ENCODE peak calls at places on chromosomes 5 and 9, in four cellular contexts. Q, L, U and H are unnamed samples.

GRCh38 chr5:58490397-58491072 is 700 bp upstream of the GAPT start:
- DNase-seq in U (no peak), L (no peak), Q (no peak), H (no peak)

GRCh38 chr5:53100606-53101005 is 9.0 kb downstream of the MOCS2 start:
- DNase-seq in U (no peak), L (no peak), Q (no peak), H (no peak)

GRCh38 chr9:133635903-133636531 is at the start of gene DBH:
- DNase-seq in L (peak; percentile 31), Q (no peak), U (no peak), H (peak; percentile 63)

GRCh38 chr5:79561525-79561893 is 47.6 kb upstream of the HOMER1 start:
- DNase-seq in Q (no peak), L (no peak), U (no peak), H (no peak)

GRCh38 chr5:7886849-7887460 is 18.0 kb downstream of the MTRR start:
- DNase-seq in Q (no peak), L (no peak), U (no peak), H (no peak)

GRCh38 chr5:39898731-39899130 is 474.0 kb upstream of the DAB2 start:
- DNase-seq in U (no peak), L (no peak), Q (no peak), H (no peak)

GRCh38 chr9:126326228-126327015 is at the start of gene MVB12B:
- DNase-seq in Q (peak; percentile 74), L (peak; percentile 78), U (peak; percentile 53), H (peak; percentile 92)

GRCh38 chr5:10987881-10988504 is 227.0 kb upstream of the DAP start:
- DNase-seq in U (peak; percentile 64), L (no peak), Q (peak; percentile 66), H (peak; percentile 51)

GRCh38 chr5:172133359-172134029 is 54.5 kb downstream of the STK10 start:
- DNase-seq in Q (no peak), L (no peak), U (peak; percentile 57), H (no peak)

GRCh38 chr9:129709471-129710460 is 43.1 kb downstream of the PTGES start:
- DNase-seq in L (no peak), U (no peak), Q (no peak), H (peak; percentile 54)

GRCh38 chr5:32339878-32340277 is 27.1 kb upstream of the MTMR12 start:
- DNase-seq in Q (no peak), U (no peak), L (no peak), H (no peak)

GRCh38 chr9:84296146-84296843 is 44.3 kb downstream of the SLC28A3 start:
- DNase-seq in U (peak; percentile 28), L (no peak), Q (no peak), H (peak; percentile 50)

GRCh38 chr9:4382722-4383317 is 83.0 kb upstream of the GLIS3 start:
- DNase-seq in U (no peak), Q (no peak), L (no peak), H (no peak)

GRCh38 chr5:176629853-176630680 is at the start of the genes EIF4E1B and SNCB:
- DNase-seq in L (peak; percentile 70), Q (peak; percentile 64), U (no peak), H (no peak)

GRCh38 chr5:76305264-76305663 is 97.8 kb upstream of the IQGAP2 start:
- DNase-seq in L (no peak), Q (no peak), U (no peak), H (no peak)

GRCh38 chr5:763998-764781 is 20.3 kb downstream of the ZDHHC11B start:
- DNase-seq in U (no peak), L (no peak), Q (no peak), H (peak; percentile 73)

GRCh38 chr5:112869948-112870347 is 8.9 kb downstream of the SRP19 start:
- DNase-seq in L (no peak), U (no peak), Q (no peak), H (no peak)

GRCh38 chr5:77946381-77947050 is 170.4 kb upstream of the TBCA start:
- DNase-seq in L (no peak), Q (no peak), U (no peak), H (no peak)

GRCh38 chr5:36041537-36041845 is 25.2 kb downstream of the UGT3A2 start:
- DNase-seq in L (no peak), U (no peak), Q (no peak), H (no peak)

GRCh38 chr5:85605381-85605780 is 1012.4 kb upstream of the COX7C start:
- DNase-seq in U (no peak), Q (no peak), L (no peak), H (no peak)

GRCh38 chr9:749712-750111 is 91.8 kb upstream of the DMRT1 start:
- DNase-seq in L (no peak), Q (peak; percentile 52), U (no peak), H (no peak)

GRCh38 chr9:7976167-7976755 is 176.7 kb upstream of the DMAC1 start:
- DNase-seq in L (no peak), Q (peak; percentile 64), U (no peak), H (no peak)

GRCh38 chr5:1655496-1656270 is 131.9 kb upstream of the LPCAT1 start:
- DNase-seq in U (no peak), Q (peak; percentile 44), L (peak; percentile 32), H (no peak)

GRCh38 chr5:88925692-88926490 is 42.9 kb upstream of the MEF2C start:
- DNase-seq in U (no peak), L (no peak), Q (no peak), H (no peak)

GRCh38 chr9:134895849-134896833 is 15.5 kb downstream of the FCN2 start:
- DNase-seq in Q (peak; percentile 32), U (peak; percentile 67), L (no peak), H (no peak)

GRCh38 chr5:124628721-124629596 is 117.5 kb downstream of the ZNF608 start:
- DNase-seq in U (no peak), Q (no peak), L (peak; percentile 65), H (peak; percentile 64)

GRCh38 chr9:131254107-131254491 is 22.2 kb downstream of the FAM78A start:
- DNase-seq in U (no peak), L (peak; percentile 87), Q (no peak), H (peak; percentile 71)

GRCh38 chr5:33170414-33170813 is 270.4 kb upstream of the TARS1 start:
- DNase-seq in Q (no peak), L (no peak), U (no peak), H (no peak)

GRCh38 chr9:116149844-116150243 is 3.7 kb upstream of the PAPPA start:
- DNase-seq in L (no peak), Q (no peak), U (no peak), H (no peak)

GRCh38 chr9:119318371-119318770 is 50.9 kb downstream of the BRINP1 start:
- DNase-seq in Q (no peak), L (no peak), U (no peak), H (no peak)

GRCh38 chr9:33467526-33467925 is 6.2 kb downstream of the NOL6 start:
- DNase-seq in Q (no peak), U (no peak), L (peak; percentile 28), H (no peak)

GRCh38 chr5:123696948-123697347 is 185.0 kb downstream of the CSNK1G3 start:
- DNase-seq in U (no peak), L (peak; percentile 85), Q (no peak), H (no peak)

DNA sequence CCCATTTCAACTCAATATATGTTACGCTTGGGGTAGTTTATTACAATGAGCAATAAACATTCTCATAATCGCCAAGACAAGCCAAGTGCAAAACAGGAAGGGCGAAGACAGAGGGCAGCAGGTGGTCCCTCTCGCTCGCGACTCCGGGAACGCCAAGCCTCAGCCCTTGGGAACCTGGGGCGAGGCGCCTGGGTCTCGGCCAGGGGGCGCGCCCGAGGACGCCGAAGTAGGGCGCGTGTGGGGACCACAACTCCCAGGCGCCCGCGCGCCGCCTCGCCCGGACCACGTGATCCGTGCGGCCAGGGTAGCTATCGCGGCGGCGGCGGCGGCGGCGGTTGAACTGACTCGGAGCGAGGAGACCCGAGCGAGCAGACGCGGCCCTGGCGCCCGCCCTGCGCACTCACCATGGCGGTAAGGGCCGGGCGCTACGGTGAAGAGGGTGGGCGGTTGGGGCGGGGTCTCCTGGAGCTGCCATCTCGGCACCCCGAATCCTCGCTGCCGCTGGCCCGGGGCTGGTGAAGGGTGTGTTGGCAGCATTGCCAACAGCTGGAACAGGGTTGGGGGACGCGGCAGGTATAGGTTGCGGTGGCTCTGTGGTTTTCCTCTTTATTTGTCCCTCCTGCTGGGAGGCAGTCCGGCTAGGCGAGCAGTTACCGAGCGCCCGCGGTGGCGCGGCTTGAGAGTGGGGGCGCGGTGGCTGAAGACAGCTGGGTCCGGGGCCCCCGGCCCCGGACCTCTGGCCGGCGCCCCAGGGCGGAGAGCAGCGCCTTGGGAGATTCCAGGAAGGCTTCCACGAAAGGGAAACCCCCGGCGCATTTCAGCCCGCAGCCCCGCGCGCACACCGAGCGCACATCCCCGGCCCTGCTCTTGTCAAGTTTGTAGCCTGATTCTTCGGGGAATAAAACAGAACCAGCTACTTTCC is at the start of gene SLC31A2:
- DNase-seq in Q (peak; percentile 89), U (peak; percentile 94), L (peak; percentile 94), H (peak; percentile 90)
- H3K27ac ChIP-seq in Q (peak within 1 kb of the TSS; percentile 52), U (peak within 1 kb of the TSS; percentile 85), L (peak within 1 kb of the TSS; percentile 86), H (peak within 1 kb of the TSS; percentile 98)

GRCh38 chr5:54603372-54603771 is 85.8 kb downstream of the SNX18 start:
- DNase-seq in Q (no peak), U (no peak), L (no peak), H (no peak)
- H3K27ac ChIP-seq in Q (no peak overlapping the region), U (no peak overlapping the region), L (no peak overlapping the region), H (no peak overlapping the region)

DNA sequence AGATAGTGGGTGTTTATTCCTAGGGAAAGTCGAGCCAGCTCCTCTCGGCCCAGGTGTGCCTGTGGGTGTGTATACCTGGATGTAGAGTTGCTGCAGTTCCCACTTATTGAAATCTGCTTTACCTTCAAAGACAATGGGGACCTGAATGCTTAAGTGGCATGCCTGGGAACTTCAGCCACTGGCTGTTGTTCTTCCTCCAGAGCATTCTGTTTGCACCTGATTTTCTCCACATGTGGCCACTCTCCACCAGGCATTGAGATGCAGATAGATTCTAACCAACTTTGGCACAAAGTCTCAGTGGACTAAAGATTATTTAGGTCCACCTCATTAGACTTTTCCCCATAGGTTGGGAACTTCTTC is 186.8 kb downstream of the ZNF462 start:
- DNase-seq in Q (no peak), U (no peak), L (no peak), H (no peak)
- H3K27ac ChIP-seq in Q (no peak overlapping the region), U (no peak overlapping the region), L (no peak overlapping the region), H (no peak overlapping the region)

GRCh38 chr9:34655394-34655793 is 3.4 kb downstream of the IL11RA start:
- DNase-seq in U (no peak), L (no peak), Q (no peak), H (no peak)
- H3K27ac ChIP-seq in U (no peak overlapping the region), L (no peak overlapping the region), Q (no peak overlapping the region), H (no peak overlapping the region)

GRCh38 chr9:13142776-13143175 is 136.7 kb downstream of the MPDZ start:
- DNase-seq in U (no peak), Q (no peak), L (no peak), H (no peak)
- H3K27ac ChIP-seq in U (no peak overlapping the region), Q (no peak overlapping the region), L (peak overlapping the region; percentile 42), H (no peak overlapping the region)

GRCh38 chr5:66849803-66850202 is 253.6 kb downstream of the MAST4 start:
- DNase-seq in L (no peak), U (no peak), Q (no peak), H (no peak)

GRCh38 chr5:66854429-66854828 is 258.2 kb downstream of the MAST4 start:
- DNase-seq in U (no peak), Q (no peak), L (no peak), H (no peak)

GRCh38 chr5:66851306-66851705 is 255.1 kb downstream of the MAST4 start:
- DNase-seq in U (no peak), L (no peak), Q (no peak), H (no peak)

GRCh38 chr5:66848749-66849641 is 252.8 kb downstream of the MAST4 start:
- DNase-seq in U (no peak), Q (no peak), L (no peak), H (no peak)

GRCh38 chr5:66850354-66851075 is 254.3 kb downstream of the MAST4 start:
- DNase-seq in L (no peak), U (no peak), Q (no peak), H (no peak)
- H3K27ac ChIP-seq in L (no peak overlapping the region), U (no peak overlapping the region), Q (no peak overlapping the region), H (no peak overlapping the region)

GRCh38 chr9:76657265-76657664 is 107.0 kb upstream of the PCA3 start:
- DNase-seq in L (no peak), Q (no peak), U (no peak), H (no peak)
- H3K27ac ChIP-seq in L (no peak overlapping the region), Q (no peak overlapping the region), U (no peak overlapping the region), H (no peak overlapping the region)